ENCODE peak calls at places on chromosomes 1 and 21, in four cellular contexts. One of them, this sample, is unnamed.

GRCh38 chr1:226912587-226913176 is 27.4 kb upstream of the COQ8A start:
- DNase-seq in GM12891: peak; percentile 54
- DNase-seq in breast epithelium: no peak
- DNase-seq in body of pancreas: peak; percentile 81
- DNase-seq in this sample: peak; percentile 61

GRCh38 chr1:206663832-206664652 is 20.7 kb upstream of the MAPKAPK2 start:
- DNase-seq in GM12891: no peak
- DNase-seq in breast epithelium: no peak
- DNase-seq in body of pancreas: peak; percentile 75
- DNase-seq in this sample: peak; percentile 82

GRCh38 chr1:198444792-198445191 is 95.7 kb downstream of the ATP6V1G3 start:
- DNase-seq in GM12891: no peak
- DNase-seq in breast epithelium: no peak
- DNase-seq in body of pancreas: no peak
- DNase-seq in this sample: no peak

GRCh38 chr1:173496757-173497323 is 19.7 kb downstream of the PRDX6 start:
- DNase-seq in GM12891: no peak
- DNase-seq in breast epithelium: no peak
- DNase-seq in body of pancreas: no peak
- DNase-seq in this sample: no peak

GRCh38 chr21:29168874-29169273 is 38.4 kb downstream of the MAP3K7CL start:
- DNase-seq in GM12891: no peak
- DNase-seq in breast epithelium: no peak
- DNase-seq in body of pancreas: no peak
- DNase-seq in this sample: no peak

GRCh38 chr1:43934279-43934985 is 831 bp downstream of the ARTN start:
- DNase-seq in GM12891: peak; percentile 81
- DNase-seq in breast epithelium: no peak
- DNase-seq in body of pancreas: peak; percentile 79
- DNase-seq in this sample: peak; percentile 68

GRCh38 chr21:35932232-35932911 is 128.0 kb downstream of the SETD4 start:
- DNase-seq in GM12891: peak; percentile 29
- DNase-seq in breast epithelium: peak; percentile 38
- DNase-seq in body of pancreas: peak; percentile 22
- DNase-seq in this sample: no peak

GRCh38 chr1:18064564-18064963 is 43.0 kb upstream of the IGSF21 start:
- DNase-seq in GM12891: no peak
- DNase-seq in breast epithelium: no peak
- DNase-seq in body of pancreas: peak; percentile 13
- DNase-seq in this sample: no peak

GRCh38 chr1:7585216-7585907 is 185.7 kb upstream of the VAMP3 start:
- DNase-seq in GM12891: no peak
- DNase-seq in breast epithelium: no peak
- DNase-seq in body of pancreas: no peak
- DNase-seq in this sample: no peak

GRCh38 chr1:52771384-52771783 is 45.1 kb downstream of the ZYG11B start:
- DNase-seq in GM12891: no peak
- DNase-seq in breast epithelium: no peak
- DNase-seq in body of pancreas: no peak
- DNase-seq in this sample: no peak

GRCh38 chr1:247110627-247111258 is 6.6 kb upstream of the ZNF669 start:
- DNase-seq in GM12891: no peak
- DNase-seq in breast epithelium: no peak
- DNase-seq in body of pancreas: no peak
- DNase-seq in this sample: peak; percentile 34

GRCh38 chr1:191608367-191608766 is 549.9 kb upstream of the RGS18 start:
- DNase-seq in GM12891: no peak
- DNase-seq in breast epithelium: no peak
- DNase-seq in body of pancreas: no peak
- DNase-seq in this sample: no peak

GRCh38 chr1:211684791-211685190 is 9.4 kb upstream of the NEK2 start:
- DNase-seq in GM12891: no peak
- DNase-seq in breast epithelium: no peak
- DNase-seq in body of pancreas: no peak
- DNase-seq in this sample: no peak

GRCh38 chr1:200699871-200700270 is 30.2 kb upstream of the DDX59 start:
- DNase-seq in GM12891: no peak
- DNase-seq in breast epithelium: no peak
- DNase-seq in body of pancreas: no peak
- DNase-seq in this sample: no peak

GRCh38 chr1:247431643-247432042 is 15.7 kb downstream of the NLRP3 start:
- DNase-seq in GM12891: no peak
- DNase-seq in breast epithelium: no peak
- DNase-seq in body of pancreas: no peak
- DNase-seq in this sample: no peak

GRCh38 chr21:46352913-46353312 is 29.0 kb downstream of the PCNT start:
- DNase-seq in GM12891: no peak
- DNase-seq in breast epithelium: no peak
- DNase-seq in body of pancreas: no peak
- DNase-seq in this sample: no peak

GRCh38 chr1:40948741-40949528 is 30.6 kb upstream of the CTPS1 start:
- DNase-seq in GM12891: peak; percentile 26
- DNase-seq in breast epithelium: peak; percentile 71
- DNase-seq in body of pancreas: peak; percentile 82
- DNase-seq in this sample: peak; percentile 65

GRCh38 chr1:222786107-222786506 is 28.7 kb upstream of the DISP1 start:
- DNase-seq in GM12891: no peak
- DNase-seq in breast epithelium: no peak
- DNase-seq in body of pancreas: no peak
- DNase-seq in this sample: no peak

GRCh38 chr1:190176776-190177175 is 300.9 kb downstream of the BRINP3 start:
- DNase-seq in GM12891: no peak
- DNase-seq in breast epithelium: no peak
- DNase-seq in body of pancreas: no peak
- DNase-seq in this sample: no peak

GRCh38 chr1:189538271-189538670 is 939.4 kb downstream of the BRINP3 start:
- DNase-seq in GM12891: no peak
- DNase-seq in breast epithelium: no peak
- DNase-seq in body of pancreas: no peak
- DNase-seq in this sample: no peak

GRCh38 chr1:3685229-3685628 is 32.9 kb downstream of the TP73 start:
- DNase-seq in GM12891: no peak
- DNase-seq in breast epithelium: peak; percentile 60
- DNase-seq in body of pancreas: no peak
- DNase-seq in this sample: no peak

GRCh38 chr1:56525463-56526155 is 53.8 kb downstream of the PLPP3 start:
- DNase-seq in GM12891: no peak
- DNase-seq in breast epithelium: no peak
- DNase-seq in body of pancreas: no peak
- DNase-seq in this sample: no peak

GRCh38 chr1:93585059-93585966 is 96.3 kb downstream of the BCAR3 start:
- DNase-seq in GM12891: no peak
- DNase-seq in breast epithelium: peak; percentile 98
- DNase-seq in body of pancreas: peak; percentile 98
- DNase-seq in this sample: no peak

GRCh38 chr1:101005871-101006270 is 19.7 kb downstream of the DPH5 start:
- DNase-seq in GM12891: no peak
- DNase-seq in breast epithelium: no peak
- DNase-seq in body of pancreas: no peak
- DNase-seq in this sample: no peak

GRCh38 chr1:193549067-193549466 is 362.7 kb upstream of the B3GALT2 start:
- DNase-seq in GM12891: no peak
- DNase-seq in breast epithelium: no peak
- DNase-seq in body of pancreas: no peak
- DNase-seq in this sample: no peak

GRCh38 chr1:6351480-6352137 is 42.0 kb downstream of the ACOT7 start:
- DNase-seq in GM12891: no peak
- DNase-seq in breast epithelium: no peak
- DNase-seq in body of pancreas: peak; percentile 79
- DNase-seq in this sample: no peak

GRCh38 chr1:161226759-161227158 is 899 bp downstream of the TOMM40L start:
- DNase-seq in GM12891: no peak
- DNase-seq in breast epithelium: no peak
- DNase-seq in body of pancreas: no peak
- DNase-seq in this sample: no peak

GRCh38 chr1:161225178-161225533 is 704 bp upstream of the TOMM40L start:
- DNase-seq in GM12891: no peak
- DNase-seq in breast epithelium: no peak
- DNase-seq in body of pancreas: no peak
- DNase-seq in this sample: no peak

GRCh38 chr1:161226320-161226711 is 456 bp downstream of the TOMM40L start:
- DNase-seq in GM12891: no peak
- DNase-seq in breast epithelium: no peak
- DNase-seq in body of pancreas: no peak
- DNase-seq in this sample: no peak

GRCh38 chr1:161227196-161227871 is 1.5 kb downstream of the TOMM40L start:
- DNase-seq in GM12891: peak; percentile 50
- DNase-seq in breast epithelium: peak; percentile 60
- DNase-seq in body of pancreas: peak; percentile 90
- DNase-seq in this sample: peak; percentile 83

DNA sequence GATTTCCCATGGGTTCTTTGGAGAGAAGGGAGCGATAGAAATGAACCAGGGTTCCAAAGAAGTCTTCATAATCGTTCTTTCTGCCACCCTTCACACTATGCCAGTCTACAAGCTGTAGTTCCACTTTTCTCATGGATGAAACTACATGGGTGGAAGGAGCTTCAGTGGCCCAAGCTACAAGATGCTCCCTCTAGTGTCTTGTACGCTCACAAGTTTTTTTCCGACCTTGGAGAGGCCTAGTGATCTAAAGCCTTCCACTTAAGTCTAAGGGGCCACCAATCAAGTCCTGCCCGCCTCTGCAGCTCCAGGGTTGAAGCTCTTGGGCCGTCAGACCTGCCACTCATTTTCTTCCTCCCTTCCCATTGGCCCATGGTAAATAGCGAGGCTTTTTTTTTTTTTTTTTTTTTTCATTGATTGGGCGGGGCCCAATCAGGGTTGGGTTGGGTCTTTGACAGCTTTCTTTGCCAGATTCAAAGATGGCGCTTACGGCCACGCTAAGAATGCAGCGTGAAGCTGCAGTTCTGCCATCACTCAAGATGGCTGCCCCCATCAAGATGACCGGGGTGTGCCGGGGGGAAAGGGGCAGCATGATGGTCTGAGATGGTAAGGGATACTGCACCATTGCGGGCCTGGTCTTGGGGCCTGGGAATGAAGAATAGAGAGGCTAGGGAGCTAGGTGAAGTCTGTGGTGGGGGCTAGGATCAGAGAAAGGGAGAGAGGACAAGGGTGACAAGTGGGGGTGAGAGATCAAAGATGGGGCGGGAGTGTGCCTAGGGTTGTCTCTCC is at the start of gene TOMM40L:
- DNase-seq in GM12891: peak; percentile 77
- DNase-seq in breast epithelium: peak; percentile 94
- DNase-seq in body of pancreas: peak; percentile 87
- DNase-seq in this sample: peak; percentile 97
- TF ChIP-seq POLR2A in GM12891: no peak
- TF ChIP-seq POLR2A in breast epithelium: no peak
- TF ChIP-seq POLR2A in body of pancreas: peak; percentile 24
- TF ChIP-seq POLR2A in this sample: peak; percentile 49

GRCh38 chr1:159779403-159779851 is 1.3 kb upstream of the DUSP23 start:
- DNase-seq in GM12891: no peak
- DNase-seq in breast epithelium: peak; percentile 84
- DNase-seq in body of pancreas: peak; percentile 26
- DNase-seq in this sample: no peak

GRCh38 chr1:159778266-159778665 is 2.5 kb upstream of the DUSP23 start:
- DNase-seq in GM12891: no peak
- DNase-seq in breast epithelium: no peak
- DNase-seq in body of pancreas: no peak
- DNase-seq in this sample: no peak

GRCh38 chr1:159771501-159771900 is 9.3 kb upstream of the DUSP23 start:
- DNase-seq in GM12891: no peak
- DNase-seq in breast epithelium: no peak
- DNase-seq in body of pancreas: no peak
- DNase-seq in this sample: no peak

GRCh38 chr1:159775716-159776115 is 5.0 kb upstream of the DUSP23 start:
- DNase-seq in GM12891: no peak
- DNase-seq in breast epithelium: no peak
- DNase-seq in body of pancreas: no peak
- DNase-seq in this sample: no peak

DNA sequence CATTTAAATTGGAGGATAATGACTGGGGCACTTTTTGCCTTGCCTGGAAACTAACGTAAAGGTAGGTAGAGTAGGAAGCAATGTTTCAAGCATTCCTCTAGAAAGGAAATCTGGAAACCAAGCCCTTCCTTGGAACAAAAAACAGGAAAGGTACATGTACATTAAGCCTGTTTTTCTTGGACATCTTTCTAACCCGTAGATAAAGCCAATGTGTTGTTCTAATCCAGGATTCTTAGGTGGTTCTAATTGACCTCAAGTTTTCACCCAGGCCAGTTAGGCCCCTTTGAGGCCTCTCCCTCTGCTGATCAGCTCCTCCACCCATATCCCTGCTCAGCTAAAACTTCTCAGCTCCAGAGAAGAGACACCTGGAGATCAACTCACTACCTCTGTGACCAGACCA is 6.3 kb upstream of the DUSP23 start:
- DNase-seq in GM12891: no peak
- DNase-seq in breast epithelium: no peak
- DNase-seq in body of pancreas: no peak
- DNase-seq in this sample: no peak
- TF ChIP-seq POLR2A in GM12891: no peak
- TF ChIP-seq POLR2A in breast epithelium: no peak
- TF ChIP-seq POLR2A in body of pancreas: no peak
- TF ChIP-seq POLR2A in this sample: no peak

DNA sequence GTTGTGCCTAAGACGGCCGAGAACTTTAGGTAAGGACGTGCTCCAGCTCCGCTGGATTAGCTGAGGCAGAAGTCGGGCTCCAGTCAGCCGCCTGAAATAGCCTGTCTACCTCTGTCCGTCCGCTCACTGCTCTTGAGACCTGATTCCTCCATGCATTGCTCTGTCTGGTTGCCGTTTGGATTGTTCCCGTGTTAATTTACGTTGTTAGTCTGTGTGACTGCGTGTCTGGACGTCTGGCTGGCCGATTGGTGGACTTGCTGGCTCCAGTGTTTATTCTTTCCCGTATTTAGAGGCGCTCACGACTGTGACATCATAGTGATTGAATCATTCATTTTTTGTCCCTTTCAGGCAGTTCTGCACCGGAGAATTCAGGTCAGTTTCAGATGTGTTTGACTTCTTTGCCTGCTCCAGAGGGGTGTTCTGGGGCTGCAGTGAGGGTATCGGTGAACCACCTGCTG is 686 bp downstream of the PPIH start:
- DNase-seq in GM12891: no peak
- DNase-seq in breast epithelium: no peak
- DNase-seq in body of pancreas: no peak
- DNase-seq in this sample: no peak
- TF ChIP-seq POLR2A in GM12891: no peak
- TF ChIP-seq POLR2A in breast epithelium: no peak
- TF ChIP-seq POLR2A in body of pancreas: no peak
- TF ChIP-seq POLR2A in this sample: no peak

DNA sequence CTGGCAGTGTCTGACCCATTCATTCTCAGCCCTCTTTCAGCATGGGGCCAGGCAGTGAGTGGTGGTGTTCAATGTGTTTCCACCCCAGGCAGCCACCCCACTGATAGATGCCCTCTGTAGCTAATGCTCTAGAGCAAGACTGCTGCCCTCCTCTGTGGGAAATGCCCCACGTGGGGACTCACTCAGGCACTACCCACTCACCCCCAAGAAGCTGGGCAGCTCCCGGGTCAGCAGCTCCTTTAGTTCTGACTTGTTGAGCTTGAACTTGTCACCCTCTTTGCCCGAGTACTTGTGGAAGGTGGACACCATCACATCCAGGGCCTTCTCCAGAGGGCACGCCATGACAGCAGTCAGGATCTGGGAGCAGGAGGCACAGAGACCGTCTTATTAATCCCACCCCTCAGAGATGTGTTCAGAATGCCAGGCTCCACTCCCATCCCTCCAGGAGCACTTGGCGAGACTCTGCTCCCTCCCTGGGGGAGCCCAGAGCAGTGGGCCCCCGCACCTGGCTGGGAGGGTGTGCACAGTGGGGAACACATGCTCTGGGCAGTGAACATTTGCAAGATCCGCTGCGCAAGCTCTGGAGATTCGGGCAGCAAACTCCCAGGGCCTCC is 1.0 kb downstream of the S100A4 start:
- DNase-seq in GM12891: no peak
- DNase-seq in breast epithelium: no peak
- DNase-seq in body of pancreas: no peak
- DNase-seq in this sample: no peak
- TF ChIP-seq POLR2A in GM12891: no peak
- TF ChIP-seq POLR2A in breast epithelium: no peak
- TF ChIP-seq POLR2A in body of pancreas: no peak
- TF ChIP-seq POLR2A in this sample: no peak